ENCODE peak calls at places on chromosomes 4 and X, in eight cellular contexts. L is lower lobe of right lung; V is RWPE2; E is AG04450; A is CD4-positive, CD25-positive, alpha-beta regulatory T cell; O is right cardiac atrium; P is CD4-positive, alpha-beta memory T cell; W is esophagus muscularis mucosa. N is an unnamed sample. For H3K9me3, the result is how much of the 10 kb centered on the place peaks cover.

GRCh38 chr4:129446074-129446473 is 350.1 kb downstream of the C4orf33 start:
- DNase-seq in L (peak), V (no peak), E (no peak), A (no peak), O (no peak), P (no peak), W (no peak), N (no peak)

GRCh38 chr4:111475001-111475400 is 670.3 kb upstream of the FAM241A start:
- DNase-seq in L (no peak), V (no peak), E (no peak), A (no peak), O (peak), P (no peak), W (no peak), N (no peak)

GRCh38 chr4:139603576-139604387 is 47.8 kb upstream of the SETD7 start:
- DNase-seq in L (no peak), V (no peak), E (no peak), A (peak), O (no peak), P (peak), W (no peak), N (no peak)

GRCh38 chrX:128884430-128884829 is 638.9 kb downstream of the SMARCA1 start:
- DNase-seq in L (no peak), V (no peak), E (no peak), A (no peak), O (no peak), P (no peak), W (no peak), N (no peak)

GRCh38 chr4:74408639-74409038 is 36.3 kb upstream of the AREG start:
- DNase-seq in L (no peak), V (peak), E (no peak), A (no peak), O (no peak), P (no peak), W (no peak), N (no peak)

GRCh38 chr4:138560448-138560847 is 318.3 kb upstream of the SLC7A11 start:
- DNase-seq in L (no peak), V (peak), E (no peak), A (no peak), O (peak), P (no peak), W (no peak), N (no peak)

GRCh38 chr4:80202190-80202711 is 4.9 kb downstream of the PRDM8 start:
- DNase-seq in L (peak), V (peak), E (no peak), A (peak), O (peak), P (peak), W (no peak), N (peak)

GRCh38 chrX:373641-374471 is 12.9 kb downstream of the PPP2R3B start:
- DNase-seq in L (no peak), V (peak), E (no peak), A (no peak), O (peak), P (peak), W (no peak), N (no peak)

GRCh38 chr4:102815981-102816380 is 11.4 kb downstream of the UBE2D3 start:
- DNase-seq in L (no peak), V (no peak), E (peak), A (no peak), O (no peak), P (no peak), W (no peak), N (no peak)

GRCh38 chr4:102823464-102823863 is 3.9 kb downstream of the UBE2D3 start:
- DNase-seq in L (no peak), V (no peak), E (no peak), A (no peak), O (no peak), P (no peak), W (no peak), N (no peak)

GRCh38 chr4:102819588-102820365 is 7.6 kb downstream of the UBE2D3 start:
- DNase-seq in L (no peak), V (no peak), E (no peak), A (peak), O (no peak), P (peak), W (no peak), N (no peak)

GRCh38 chr4:102817021-102817605 is 10.2 kb downstream of the UBE2D3 start:
- DNase-seq in L (no peak), V (no peak), E (no peak), A (no peak), O (no peak), P (no peak), W (no peak), N (no peak)

DNA sequence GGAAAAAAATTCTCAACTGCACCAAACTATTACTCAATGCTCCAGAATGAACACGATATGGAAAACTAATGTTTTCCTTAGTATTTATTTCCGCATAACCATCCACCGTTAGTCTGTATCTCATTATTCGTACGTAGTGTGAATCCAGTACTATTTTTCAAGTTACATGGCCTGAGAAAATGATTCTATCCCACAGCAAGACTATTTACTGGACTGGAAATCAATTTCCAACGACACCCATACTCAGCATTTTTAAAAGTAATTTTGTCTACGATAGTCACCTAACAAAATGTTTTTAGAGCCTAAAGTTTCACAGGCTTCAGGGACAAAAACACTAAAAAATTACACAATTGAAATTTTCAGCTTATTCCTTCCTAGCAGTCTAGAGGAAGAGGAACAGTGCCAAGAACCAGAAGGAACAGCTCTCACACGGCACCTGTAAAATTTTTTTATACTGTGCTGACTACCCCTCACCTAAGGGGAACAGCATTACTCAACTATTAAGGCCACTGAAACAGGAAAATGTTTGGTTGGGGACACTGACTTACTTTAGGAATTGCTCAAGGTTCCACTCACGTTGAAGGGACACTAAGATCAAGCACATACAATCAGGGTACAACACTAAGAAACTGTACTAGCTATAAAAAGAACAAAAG is 9.6 kb downstream of the UBE2D3 start:
- DNase-seq in L (no peak), V (no peak), E (no peak), A (no peak), O (no peak), P (no peak), W (no peak), N (no peak)
- H3K27ac ChIP-seq in L (peak), V (peak), E (no peak), A (peak), O (no peak), P (peak), W (peak), N (peak)

GRCh38 chrX:23826653-23827052 is 43.7 kb downstream of the SAT1 start:
- DNase-seq in L (no peak), V (no peak), E (no peak), A (no peak), O (no peak), P (no peak), W (no peak), N (no peak)

GRCh38 chrX:23832750-23833149 is 49.8 kb downstream of the SAT1 start:
- DNase-seq in L (no peak), V (no peak), E (no peak), A (no peak), O (no peak), P (no peak), W (no peak), N (no peak)

GRCh38 chrX:23826216-23826615 is 43.2 kb downstream of the SAT1 start:
- DNase-seq in L (no peak), V (no peak), E (no peak), A (no peak), O (no peak), P (no peak), W (no peak), N (no peak)

GRCh38 chrX:23825675-23826074 is 42.7 kb downstream of the SAT1 start:
- DNase-seq in L (no peak), V (no peak), E (no peak), A (no peak), O (no peak), P (no peak), W (no peak), N (no peak)

GRCh38 chrX:23828894-23829293 is 45.9 kb downstream of the SAT1 start:
- DNase-seq in L (no peak), V (no peak), E (no peak), A (no peak), O (no peak), P (no peak), W (no peak), N (no peak)
- H3K9me3 ChIP-seq in L (under half), V (under half), E (under half), A (under half), O (under half), P (under half), W (under half), N (under half)

DNA sequence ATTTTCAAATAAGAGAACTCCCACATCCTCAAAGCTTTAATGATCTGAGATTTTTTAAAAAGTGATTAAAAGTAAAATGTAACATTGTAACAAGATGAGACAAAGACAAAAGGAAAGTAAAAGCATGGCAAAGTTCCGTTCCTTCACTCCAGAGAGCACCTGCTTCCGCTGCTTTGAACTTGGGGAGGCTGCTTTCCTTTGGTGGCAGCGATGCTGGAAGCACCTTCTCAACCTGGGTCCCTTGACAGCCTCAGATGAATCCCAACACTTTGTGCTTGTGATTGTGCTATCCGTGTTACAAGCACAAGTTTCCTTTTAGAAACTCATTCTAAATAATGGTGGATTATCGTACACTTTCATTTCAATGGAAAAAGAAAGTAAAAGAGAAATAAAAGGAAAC is 59.7 kb downstream of the HADH start:
- DNase-seq in L (no peak), V (no peak), E (no peak), A (peak), O (no peak), P (peak), W (no peak), N (no peak)
- H3K4me3 ChIP-seq in L (peak), V (no peak), E (no peak), A (peak), O (no peak), P (no peak), W (no peak), N (no peak)

GRCh38 chr4:100848865-100849264 is 331.0 kb upstream of the EMCN start:
- DNase-seq in L (no peak), V (no peak), E (no peak), A (no peak), O (no peak), P (peak), W (no peak), N (no peak)
- H3K27ac ChIP-seq in L (no peak), V (no peak), E (no peak), A (no peak), O (no peak), P (no peak), W (no peak), N (no peak)

GRCh38 chr4:37279121-37279520 is 34.6 kb downstream of the NWD2 start:
- DNase-seq in L (no peak), V (no peak), E (no peak), A (no peak), O (no peak), P (no peak), W (no peak), N (no peak)

DNA sequence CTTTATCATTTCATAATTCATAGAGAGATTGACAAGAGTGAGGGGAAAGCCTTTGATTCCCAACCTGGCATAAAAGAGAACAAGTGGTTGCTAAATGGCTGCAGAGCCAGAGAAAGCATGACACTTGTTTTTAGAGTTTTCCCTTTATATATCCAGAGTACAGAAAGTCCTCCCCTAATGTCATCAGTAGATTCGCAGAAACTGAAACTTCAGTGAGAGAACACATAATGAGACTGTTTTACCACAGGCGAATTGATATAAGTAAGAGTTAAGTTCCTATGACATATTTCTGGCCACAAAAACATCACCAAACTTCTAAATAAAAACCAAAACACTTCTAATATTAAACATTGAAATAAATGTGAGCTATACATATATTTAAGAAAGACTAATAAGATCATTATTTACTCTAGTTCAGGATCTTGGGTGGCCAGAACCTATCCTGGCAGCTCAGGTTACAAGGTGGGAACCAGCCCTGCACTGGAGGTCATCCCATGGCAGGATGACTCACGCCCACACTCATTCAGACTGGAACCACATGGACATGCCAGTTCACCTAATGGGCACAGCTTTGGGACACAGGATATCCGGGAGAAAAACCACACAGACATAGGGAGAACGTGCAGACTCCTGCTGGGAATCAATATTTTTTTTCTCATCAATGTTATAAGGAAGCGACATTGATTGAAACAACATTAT is 35.5 kb downstream of the NWD2 start:
- DNase-seq in L (no peak), V (no peak), E (no peak), A (no peak), O (no peak), P (no peak), W (no peak), N (no peak)
- H3K9me3 ChIP-seq in L (under half), V (under half), E (under half), A (under half), O (under half), P (under half), W (under half), N (under half)

GRCh38 chrX:135512508-135513139 is 7.8 kb upstream of the INTS6L start:
- DNase-seq in L (no peak), V (no peak), E (no peak), A (no peak), O (no peak), P (no peak), W (no peak), N (no peak)
- H3K4me3 ChIP-seq in L (no peak), V (no peak), E (no peak), A (no peak), O (no peak), P (no peak), W (no peak), N (no peak)

GRCh38 chr4:7383251-7383650 is 51.5 kb downstream of the PSAPL1 start:
- DNase-seq in L (no peak), V (peak), E (no peak), A (no peak), O (no peak), P (no peak), W (no peak), N (no peak)

GRCh38 chr4:7381890-7382633 is 52.7 kb downstream of the PSAPL1 start:
- DNase-seq in L (no peak), V (peak), E (no peak), A (no peak), O (peak), P (no peak), W (no peak), N (peak)

GRCh38 chr4:7381221-7381889 is 53.4 kb downstream of the PSAPL1 start:
- DNase-seq in L (peak), V (peak), E (no peak), A (no peak), O (peak), P (no peak), W (no peak), N (peak)

GRCh38 chr4:7384003-7384928 is 50.5 kb downstream of the PSAPL1 start:
- DNase-seq in L (peak), V (peak), E (no peak), A (no peak), O (peak), P (no peak), W (no peak), N (peak)

GRCh38 chr4:7382634-7383014 is 52.1 kb downstream of the PSAPL1 start:
- DNase-seq in L (no peak), V (peak), E (no peak), A (no peak), O (peak), P (no peak), W (no peak), N (peak)
- H3K27ac ChIP-seq in L (no peak), V (no peak), E (no peak), A (no peak), O (no peak), P (no peak), W (no peak), N (no peak)

DNA sequence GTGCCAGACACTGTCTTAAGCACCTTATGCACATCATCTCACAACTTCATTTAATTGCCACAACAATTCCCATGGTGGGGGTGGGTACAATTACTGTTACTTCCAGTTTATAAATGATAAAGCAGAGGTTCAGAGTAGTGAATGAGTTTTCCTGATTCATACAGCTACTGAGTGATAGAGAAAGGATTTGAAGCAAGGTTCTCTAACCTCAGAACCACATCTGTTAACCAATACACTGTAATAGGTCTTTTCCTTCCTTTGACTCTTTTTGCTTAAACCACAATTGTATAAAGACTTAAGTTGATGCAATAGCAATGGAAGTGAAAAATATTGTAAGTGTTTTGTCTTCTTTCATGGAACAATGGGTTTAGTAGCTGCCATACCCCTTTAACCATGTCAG is 43.5 kb upstream of the PAK3 start:
- DNase-seq in L (no peak), V (no peak), E (no peak), A (no peak), O (no peak), P (no peak), W (no peak), N (no peak)
- H3K9me3 ChIP-seq in L (under half), V (under half), E (under half), A (under half), O (under half), P (under half), W (under half), N (under half)

GRCh38 chr4:105192474-105192873 is 45.8 kb downstream of the TET2 start:
- DNase-seq in L (no peak), V (no peak), E (no peak), A (no peak), O (no peak), P (no peak), W (no peak), N (no peak)
- H3K4me3 ChIP-seq in L (no peak), V (no peak), E (no peak), A (peak), O (no peak), P (no peak), W (no peak), N (no peak)

GRCh38 chr4:30716158-30716557 is 4.0 kb upstream of the PCDH7 start:
- DNase-seq in L (no peak), V (no peak), E (no peak), A (no peak), O (no peak), P (no peak), W (no peak), N (no peak)
- H3K27ac ChIP-seq in L (no peak), V (peak), E (no peak), A (no peak), O (no peak), P (no peak), W (no peak), N (no peak)